ENCODE peak calls at places on chromosomes 12 and 14, in seven cellular contexts. Q is mammary epithelial cell, J is K562, E is GM12878, S is HCT116, R is GM23338, F is PC-3. D is an unnamed sample.
A peak's percentile ranks its signal among the peaks of the same experiment; 100 is the strongest.

GRCh38 chr12:58342736-58343135 is 401.4 kb downstream of the ATP23 start:
- DNase-seq in Q (no peak), J (no peak), E (no peak), S (no peak), R (no peak), F (no peak), D (peak; percentile 32)

GRCh38 chr14:80567905-80568512 is 356.7 kb upstream of the DIO2 start:
- DNase-seq in Q (peak; percentile 96), J (no peak), E (no peak), S (peak; percentile 18), R (no peak), F (peak; percentile 96), D (peak; percentile 58)

GRCh38 chr14:23076785-23077408 is 18.0 kb downstream of the ACIN1 start:
- DNase-seq in Q (no peak), J (no peak), E (no peak), S (no peak), R (peak; percentile 74), F (peak; percentile 62), D (peak; percentile 59)

GRCh38 chr14:103961928-103962578 is 19.7 kb upstream of the RD3L start:
- DNase-seq in Q (no peak), J (no peak), E (no peak), S (no peak), R (no peak), F (peak; percentile 13), D (peak; percentile 10)

GRCh38 chr12:42201061-42201460 is 37.0 kb downstream of the YAF2 start:
- DNase-seq in Q (no peak), J (no peak), E (no peak), S (no peak), R (no peak), F (no peak), D (no peak)

GRCh38 chr14:90093942-90094595 is 32.3 kb downstream of the KCNK13 start:
- DNase-seq in Q (peak; percentile 46), J (no peak), E (no peak), S (no peak), R (no peak), F (peak; percentile 88), D (peak; percentile 65)

GRCh38 chr12:3464561-3464960 is 26.4 kb upstream of the PRMT8 start:
- DNase-seq in Q (peak; percentile 32), J (peak; percentile 10), E (no peak), S (peak; percentile 23), R (no peak), F (peak; percentile 10), D (no peak)

GRCh38 chr14:51180577-51180976 is 59.5 kb upstream of the TMX1 start:
- DNase-seq in Q (no peak), J (no peak), E (peak; percentile 69), S (no peak), R (no peak), F (no peak), D (no peak)

GRCh38 chr12:86623267-86623666 is 367.1 kb upstream of the MGAT4C start:
- DNase-seq in Q (no peak), J (no peak), E (no peak), S (no peak), R (no peak), F (no peak), D (no peak)

GRCh38 chr12:92292016-92292415 is 146.4 kb upstream of the BTG1 start:
- DNase-seq in Q (no peak), J (no peak), E (no peak), S (no peak), R (no peak), F (no peak), D (no peak)

GRCh38 chr14:91308337-91308736 is 63.8 kb upstream of the GPR68 start:
- DNase-seq in Q (no peak), J (no peak), E (no peak), S (no peak), R (no peak), F (no peak), D (no peak)

GRCh38 chr12:45944771-45945170 is 45.6 kb downstream of the SCAF11 start:
- DNase-seq in Q (no peak), J (no peak), E (no peak), S (no peak), R (no peak), F (no peak), D (no peak)

GRCh38 chr12:87930033-87930432 is 99.2 kb downstream of the C12orf50 start:
- DNase-seq in Q (peak; percentile 25), J (no peak), E (no peak), S (no peak), R (no peak), F (peak; percentile 25), D (peak; percentile 63)
- H3K27ac ChIP-seq in Q (no peak overlapping the region), J (no peak overlapping the region), E (no peak overlapping the region), S (no peak overlapping the region), R (no peak overlapping the region), F (no peak overlapping the region), D (no peak overlapping the region)

GRCh38 chr14:37615582-37616289 is 20.3 kb downstream of the TTC6 start:
- DNase-seq in Q (peak; percentile 15), J (no peak), E (no peak), S (no peak), R (no peak), F (peak; percentile 62), D (no peak)

GRCh38 chr14:37616853-37617252 is 21.4 kb downstream of the TTC6 start:
- DNase-seq in Q (no peak), J (no peak), E (no peak), S (no peak), R (no peak), F (no peak), D (no peak)

GRCh38 chr14:37608649-37609048 is 13.2 kb downstream of the TTC6 start:
- DNase-seq in Q (no peak), J (no peak), E (no peak), S (no peak), R (no peak), F (no peak), D (no peak)

GRCh38 chr14:37610945-37611523 is 15.6 kb downstream of the TTC6 start:
- DNase-seq in Q (no peak), J (no peak), E (no peak), S (no peak), R (peak; percentile 75), F (no peak), D (no peak)
- TF ChIP-seq EZH2 in Q (peak; percentile 9), J (no peak), E (no peak), S (no peak), R (no peak), F (no peak), D (no peak)

GRCh38 chr12:27186240-27186839 is 57.7 kb upstream of the STK38L start:
- DNase-seq in Q (no peak), J (no peak), E (no peak), S (no peak), R (no peak), F (no peak), D (peak; percentile 63)
- H2AFZ ChIP-seq in Q (no peak overlapping the region), J (no peak overlapping the region), E (no peak overlapping the region), S (no peak overlapping the region), R (no peak overlapping the region), F (no peak overlapping the region), D (no peak overlapping the region)

DNA sequence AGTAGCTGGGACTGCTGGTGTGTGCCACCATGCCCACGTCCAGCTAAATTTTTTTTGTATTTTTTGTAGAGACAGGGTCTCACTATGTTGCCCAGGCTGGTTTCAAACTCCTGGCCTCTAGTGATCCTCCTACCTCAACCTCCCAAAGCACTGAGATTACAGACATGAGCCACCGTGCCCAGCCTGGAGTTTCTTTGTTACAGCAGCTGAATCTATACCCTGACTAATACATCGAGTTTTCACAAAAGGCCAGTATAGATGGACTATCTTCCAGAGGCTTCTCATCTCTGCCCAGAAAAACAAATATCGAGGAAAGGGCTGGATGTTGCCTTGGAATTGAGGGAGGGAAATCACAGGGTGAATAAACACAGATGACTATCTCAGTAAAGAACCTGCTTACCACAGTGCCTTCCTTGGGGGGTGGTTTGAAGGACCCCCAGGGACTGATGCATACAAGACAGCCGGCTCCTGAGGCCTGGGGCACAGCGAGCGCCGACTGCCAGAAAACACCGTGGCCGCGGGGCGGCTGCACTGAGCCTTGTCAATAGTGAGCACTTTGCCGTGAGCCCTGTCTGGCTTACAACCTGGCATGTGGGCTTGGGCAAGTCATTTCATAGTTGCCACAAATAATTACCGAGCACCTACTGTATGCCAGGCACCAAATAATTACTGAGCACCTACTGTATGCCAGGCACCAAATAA is 111.9 kb downstream of the SCARB1 start:
- DNase-seq in Q (no peak), J (no peak), E (no peak), S (no peak), R (no peak), F (no peak), D (no peak)
- H3K27ac ChIP-seq in Q (no peak overlapping the region), J (no peak overlapping the region), E (no peak overlapping the region), S (no peak overlapping the region), R (no peak overlapping the region), F (no peak overlapping the region), D (peak overlapping the region; percentile 33)

GRCh38 chr12:110846615-110847566 is at the start of gene CCDC63:
- DNase-seq in Q (no peak), J (peak; percentile 55), E (no peak), S (peak; percentile 68), R (peak; percentile 87), F (peak; percentile 62), D (peak; percentile 60)
- TF ChIP-seq EZH2 in Q (no peak), J (no peak), E (no peak), S (no peak), R (no peak), F (no peak), D (no peak)

GRCh38 chr12:15856097-15856982 is 25.8 kb upstream of the STRAP start:
- DNase-seq in Q (peak; percentile 41), J (peak; percentile 10), E (peak; percentile 40), S (peak; percentile 68), R (peak; percentile 72), F (peak; percentile 81), D (peak; percentile 74)
- H2AFZ ChIP-seq in Q (no peak overlapping the region), J (no peak overlapping the region), E (no peak overlapping the region), S (peak overlapping the region; percentile 87), R (no peak overlapping the region), F (peak overlapping the region; percentile 40), D (peak overlapping the region; percentile 55)

GRCh38 chr12:124381454-124382207 is 86.7 kb downstream of the RFLNA start:
- DNase-seq in Q (peak; percentile 44), J (no peak), E (no peak), S (no peak), R (no peak), F (peak; percentile 91), D (peak; percentile 90)
- H3K27ac ChIP-seq in Q (no peak overlapping the region), J (no peak overlapping the region), E (no peak overlapping the region), S (no peak overlapping the region), R (no peak overlapping the region), F (peak overlapping the region; percentile 86), D (peak overlapping the region; percentile 94)

GRCh38 chr14:36339817-36340216 is 19.4 kb upstream of the MBIP start:
- DNase-seq in Q (no peak), J (no peak), E (no peak), S (no peak), R (no peak), F (no peak), D (no peak)
- TF ChIP-seq EZH2 in Q (no peak), J (no peak), E (no peak), S (no peak), R (no peak), F (no peak), D (no peak)

D was measured in GM23248.